ENCODE peak calls at places on chromosomes 7 and 10, in four cellular contexts. K is osteoblast, T is heart left ventricle, C is cardiac muscle cell. S is an unnamed sample.

GRCh38 chr7:109915670-109916069 is 1175.3 kb upstream of the LRRN3 start:
- DNase-seq in K (no peak), T (no peak), C (no peak), S (no peak)

GRCh38 chr10:32332299-32332750 is 14.6 kb downstream of the EPC1 start:
- DNase-seq in K (no peak), T (no peak), C (no peak), S (no peak)

GRCh38 chr10:133481657-133482056 is 27.9 kb downstream of the SCART1 start:
- DNase-seq in K (peak; percentile 71), T (no peak), C (no peak), S (peak; percentile 11)

GRCh38 chr7:129536323-129536722 is 34.0 kb downstream of the SMKR1 start:
- DNase-seq in K (peak; percentile 52), T (no peak), C (no peak), S (peak; percentile 10)

GRCh38 chr10:117670116-117670515 is 127.6 kb downstream of the EMX2 start:
- DNase-seq in K (no peak), T (no peak), C (no peak), S (no peak)

GRCh38 chr10:132305654-132306340 is 2.0 kb downstream of the STK32C start:
- DNase-seq in K (peak; percentile 63), T (peak; percentile 8), C (no peak), S (no peak)

GRCh38 chr10:11225935-11226334 is 208.3 kb downstream of the CELF2 start:
- DNase-seq in K (no peak), T (peak; percentile 46), C (no peak), S (no peak)

GRCh38 chr7:79009647-79010046 is 443.8 kb downstream of the MAGI2 start:
- DNase-seq in K (no peak), T (no peak), C (no peak), S (no peak)

GRCh38 chr7:84042110-84042539 is 152.5 kb downstream of the SEMA3A start:
- DNase-seq in K (peak; percentile 50), T (no peak), C (no peak), S (no peak)

GRCh38 chr10:69061305-69062161 is 26.4 kb upstream of the SRGN start:
- DNase-seq in K (peak; percentile 91), T (peak; percentile 77), C (no peak), S (no peak)

GRCh38 chr10:132247943-132248342 is 59.8 kb downstream of the STK32C start:
- DNase-seq in K (peak; percentile 79), T (no peak), C (no peak), S (no peak)

DNA sequence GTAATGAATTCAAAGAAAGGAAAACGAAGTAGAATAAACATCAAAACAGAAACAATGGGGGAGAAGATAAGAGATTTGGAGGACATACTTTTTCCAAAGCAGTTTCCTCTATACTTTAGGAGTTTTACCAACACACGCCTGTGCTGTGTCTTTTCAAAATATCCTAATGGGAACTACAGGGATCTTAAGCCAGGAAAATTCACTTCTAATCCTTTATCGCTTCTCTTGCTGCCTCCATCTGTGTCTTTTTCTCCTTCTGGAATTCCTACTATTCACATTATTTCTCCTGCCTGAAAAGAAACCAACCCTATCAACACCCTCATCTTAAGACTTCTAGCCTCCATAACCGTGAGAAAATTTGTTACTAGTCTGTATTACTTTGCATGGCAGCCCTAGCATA is 6.8 kb downstream of the HNRNPF start:
- DNase-seq in K (no peak), T (no peak), C (no peak), S (no peak)
- H3K4me3 ChIP-seq in K (no peak overlapping the region), T (no peak overlapping the region), C (no peak overlapping the region), S (no peak overlapping the region)

GRCh38 chr10:101145750-101146391 is 14.8 kb downstream of the TLX1 start:
- DNase-seq in K (peak; percentile 67), T (no peak), C (no peak), S (peak; percentile 69)

GRCh38 chr10:101145145-101145544 is 14.0 kb downstream of the TLX1 start:
- DNase-seq in K (peak; percentile 48), T (no peak), C (no peak), S (no peak)

GRCh38 chr10:101143354-101143648 is 12.2 kb downstream of the TLX1 start:
- DNase-seq in K (peak; percentile 94), T (no peak), C (no peak), S (no peak)

GRCh38 chr10:101142533-101143353 is 11.6 kb downstream of the TLX1 start:
- DNase-seq in K (no peak), T (no peak), C (no peak), S (peak; percentile 30)

GRCh38 chr10:101144053-101144452 is 13.0 kb downstream of the TLX1 start:
- DNase-seq in K (peak; percentile 60), T (no peak), C (no peak), S (no peak)
- H3K27me3 ChIP-seq in K (peaks cover 85% of the 10 kb centered on the region), T (peaks cover 99% of the 10 kb centered on the region), C (peaks cover 100% of the 10 kb centered on the region), S (peaks cover 98% of the 10 kb centered on the region)

DNA sequence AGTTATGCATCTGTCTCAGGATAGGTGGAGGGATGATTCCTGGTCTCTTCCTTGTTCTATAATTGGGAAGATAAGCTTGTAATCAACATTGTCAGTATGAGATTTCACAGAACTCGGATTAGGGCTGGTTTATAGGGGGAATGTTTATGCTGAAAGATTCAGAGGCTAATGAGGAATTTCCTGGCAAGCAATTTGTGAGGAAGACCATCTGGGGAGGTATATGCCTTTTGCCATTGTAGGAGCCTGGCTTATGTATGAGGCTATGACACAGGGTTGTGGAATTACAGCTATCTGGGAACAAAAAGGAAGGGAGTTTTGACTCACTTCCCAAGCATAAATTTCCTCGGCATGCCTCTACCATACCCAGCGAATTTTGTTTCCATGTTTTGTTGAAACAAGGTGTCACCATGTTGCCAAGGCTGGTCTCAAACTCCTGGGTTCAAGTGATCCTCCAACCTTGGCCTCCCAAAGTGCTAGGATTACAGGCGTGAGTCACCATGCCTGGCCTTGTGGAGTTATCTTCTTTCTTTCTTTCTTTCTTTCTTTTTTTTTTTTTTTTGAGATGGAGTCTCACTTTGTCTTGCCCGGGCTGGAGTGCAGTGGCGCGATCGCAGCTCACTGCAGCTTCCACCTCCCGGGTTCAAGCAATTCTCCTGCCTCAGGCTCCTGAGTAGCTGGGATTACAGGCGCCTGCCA is 1.6 kb upstream of the COPS6 start:
- DNase-seq in K (peak; percentile 92), T (no peak), C (no peak), S (no peak)
- H3K4me3 ChIP-seq in K (no peak overlapping the region), T (no peak overlapping the region), C (no peak overlapping the region), S (no peak overlapping the region)

DNA sequence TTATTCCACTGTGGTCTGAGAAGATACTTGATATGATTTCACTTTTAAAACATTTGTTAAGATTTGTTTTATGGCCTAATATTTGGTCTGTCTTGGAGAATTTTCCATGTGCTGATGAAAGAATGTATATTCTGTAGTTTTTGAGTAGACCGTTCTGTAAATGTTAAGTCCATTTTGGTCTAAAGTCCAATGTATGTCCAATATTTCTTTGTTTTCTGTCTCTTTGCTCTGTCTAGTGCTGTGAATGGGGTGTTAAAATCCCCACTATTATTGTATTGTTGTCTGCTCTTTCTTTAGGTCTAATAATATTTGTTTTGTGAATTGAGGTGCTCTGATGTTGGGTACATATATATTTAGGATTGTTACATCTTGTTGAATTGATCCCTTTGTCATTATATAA is 31.3 kb downstream of the DNAJC9 start:
- DNase-seq in K (no peak), T (no peak), C (no peak), S (no peak)
- H3K27me3 ChIP-seq in K (no peaks in the 10 kb centered on the region), T (no peaks in the 10 kb centered on the region), C (no peaks in the 10 kb centered on the region), S (no peaks in the 10 kb centered on the region)

GRCh38 chr10:35017608-35018007 is 72.5 kb downstream of the CUL2 start:
- DNase-seq in K (no peak), T (no peak), C (no peak), S (no peak)

GRCh38 chr10:35016009-35016408 is 74.1 kb downstream of the CUL2 start:
- DNase-seq in K (no peak), T (no peak), C (no peak), S (no peak)

GRCh38 chr10:35011771-35012191 is 78.4 kb downstream of the CUL2 start:
- DNase-seq in K (no peak), T (no peak), C (no peak), S (no peak)

GRCh38 chr10:35007858-35008301 is 82.3 kb downstream of the CUL2 start:
- DNase-seq in K (no peak), T (no peak), C (no peak), S (no peak)

DNA sequence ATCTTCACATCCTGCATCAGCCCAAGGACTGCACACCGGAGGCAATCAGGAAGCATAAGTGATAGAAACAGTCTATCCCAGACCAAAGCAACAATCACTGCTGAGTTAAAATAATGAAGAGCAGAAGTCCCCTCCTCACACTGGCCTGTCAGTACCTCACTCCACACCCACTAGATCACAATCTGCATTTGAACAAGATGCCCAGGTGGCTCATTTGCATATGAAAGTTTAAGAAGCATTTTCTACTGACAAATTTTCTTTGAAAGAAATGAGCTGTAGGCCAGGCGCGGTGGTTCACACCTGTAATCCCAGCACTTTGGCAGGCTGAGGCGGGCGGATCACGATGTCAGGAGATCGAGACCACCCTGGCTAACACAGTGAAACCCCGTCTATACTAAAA is 77.4 kb downstream of the CUL2 start:
- DNase-seq in K (no peak), T (no peak), C (no peak), S (peak; percentile 66)
- H3K4me3 ChIP-seq in K (no peak overlapping the region), T (no peak overlapping the region), C (no peak overlapping the region), S (no peak overlapping the region)

DNA sequence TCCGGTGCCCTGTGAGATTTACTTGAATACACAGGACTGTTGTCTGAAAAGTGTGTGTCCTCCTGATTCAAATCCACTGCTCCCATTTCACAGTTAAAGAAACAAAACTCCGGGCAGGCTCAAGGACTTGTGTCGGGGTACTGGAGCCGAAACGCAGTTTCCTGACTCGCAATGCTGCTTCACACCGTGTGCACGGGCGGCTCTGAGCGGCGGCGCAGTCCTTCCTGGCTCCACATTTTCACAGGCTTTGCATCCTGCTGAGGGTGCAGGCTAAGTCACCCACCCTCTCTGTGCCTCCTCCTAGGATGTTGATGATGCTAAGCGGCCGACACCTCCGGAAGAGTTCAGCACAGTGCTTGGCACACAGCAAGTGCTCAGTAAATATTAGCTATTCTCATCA is 65.4 kb downstream of the SLIT1 start:
- DNase-seq in K (no peak), T (no peak), C (no peak), S (no peak)
- H3K27me3 ChIP-seq in K (peaks cover 25% of the 10 kb centered on the region), T (peaks cover 3% of the 10 kb centered on the region), C (no peaks in the 10 kb centered on the region), S (no peaks in the 10 kb centered on the region)

DNA sequence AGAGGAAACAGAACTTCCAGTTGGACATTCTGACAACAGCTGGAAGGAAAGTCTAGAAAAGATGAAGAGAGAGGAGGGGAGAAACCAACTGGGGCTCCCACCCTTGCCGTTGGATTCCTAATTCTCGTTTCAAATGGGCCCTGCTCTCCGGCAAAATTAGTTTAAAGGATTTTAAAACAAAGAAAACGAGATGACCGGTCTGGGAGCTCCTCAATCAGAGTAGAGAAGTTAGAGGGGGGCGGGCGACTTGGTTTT is 1.5 kb upstream of the EN2 start:
- DNase-seq in K (no peak), T (no peak), C (no peak), S (no peak)
- H3K4me3 ChIP-seq in K (no peak overlapping the region), T (peak overlapping the region; percentile 50), C (no peak overlapping the region), S (no peak overlapping the region)

DNA sequence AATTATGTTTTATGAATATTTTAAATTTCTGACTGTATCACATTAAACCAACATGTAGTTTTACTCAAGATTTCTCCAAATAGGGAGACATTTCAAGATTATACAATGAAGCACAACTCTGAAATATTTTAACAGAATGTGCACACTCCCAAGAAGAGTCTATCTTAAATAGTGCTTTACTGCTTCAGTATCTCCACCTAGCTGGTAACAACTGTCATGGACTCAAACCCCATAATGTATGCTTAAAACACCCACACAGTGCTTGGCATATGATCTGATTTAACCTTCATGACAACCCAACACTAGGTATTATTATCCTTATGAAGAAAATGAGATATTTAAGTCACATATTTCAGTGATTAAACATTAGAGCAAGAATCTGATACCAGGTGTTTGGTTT is 45.9 kb downstream of the ASZ1 start:
- DNase-seq in K (no peak), T (no peak), C (peak; percentile 20), S (no peak)
- H3K27me3 ChIP-seq in K (no peaks in the 10 kb centered on the region), T (no peaks in the 10 kb centered on the region), C (no peaks in the 10 kb centered on the region), S (no peaks in the 10 kb centered on the region)

GRCh38 chr7:23680417-23681405 is 712 bp downstream of the FAM221A start:
- DNase-seq in K (peak; percentile 83), T (peak; percentile 66), C (peak; percentile 48), S (peak; percentile 80)
- H3K4me3 ChIP-seq in K (peak overlapping the region; percentile 77), T (peak overlapping the region; percentile 86), C (peak overlapping the region; percentile 39), S (peak overlapping the region; percentile 76)